ENCODE peak calls at places on chromosomes 2 and 18, in nine cellular contexts. J is stimulated activated CD4-positive, alpha-beta T cell treated with anti-CD3 and anti-CD28 coated beads, Interleukin-1b, Interleukin-23, amount 100 ng/mL, for 48 hours; B is nephron progenitor cell; D is pancreas; R is KBM-7; V is activated CD4-positive, alpha-beta T cell treated with anti-CD3 and anti-CD28 coated beads for 1 hour; L is stimulated activated CD8-positive, alpha-beta memory T cell treated with anti-CD3 and anti-CD28 coated beads, Interleukin-15, amount 100 ng/mL, for 1 hour; G is T-helper 2 cell treated with Interferon-gamma antibody and Interleukin-4, amounts not matched to agents 5 μg/mL and 100 μg/mL, for 36 hours; I is lung. S is an unnamed sample.

GRCh38 chr2:159192519-159192918 is 94.0 kb downstream of the WDSUB1 start:
- DNase-seq in J (no peak), B (no peak), D (no peak), R (no peak), V (no peak), L (no peak), G (no peak), I (no peak), S (no peak)

GRCh38 chr2:38030590-38031326 is 45.2 kb downstream of the CYP1B1 start:
- DNase-seq in J (no peak), B (no peak), D (no peak), R (no peak), V (no peak), L (no peak), G (no peak), I (no peak), S (peak)

GRCh38 chr2:189798312-189799029 is 14.2 kb downstream of the PMS1 start:
- DNase-seq in J (no peak), B (no peak), D (no peak), R (peak), V (no peak), L (no peak), G (no peak), I (no peak), S (peak)

GRCh38 chr2:240946654-240947053 is 40.5 kb downstream of the CROCC2 start:
- DNase-seq in J (no peak), B (no peak), D (no peak), R (no peak), V (no peak), L (no peak), G (no peak), I (no peak), S (no peak)

GRCh38 chr18:23725351-23725750 is 36.1 kb downstream of the LAMA3 start:
- DNase-seq in J (no peak), B (no peak), D (no peak), R (no peak), V (no peak), L (no peak), G (no peak), I (no peak), S (no peak)

GRCh38 chr2:98508690-98509054 is 64.0 kb downstream of the INPP4A start:
- DNase-seq in J (peak), B (no peak), D (no peak), R (peak), V (peak), L (peak), G (peak), I (peak), S (no peak)

GRCh38 chr18:76978616-76979015 is 154.0 kb downstream of the MBP start:
- DNase-seq in J (no peak), B (no peak), D (no peak), R (no peak), V (no peak), L (no peak), G (no peak), I (no peak), S (no peak)

GRCh38 chr18:70132999-70133398 is 72.5 kb downstream of the RTTN start:
- DNase-seq in J (no peak), B (no peak), D (no peak), R (no peak), V (no peak), L (no peak), G (no peak), I (no peak), S (peak)

GRCh38 chr18:56825312-56825711 is 174.2 kb downstream of the WDR7 start:
- DNase-seq in J (no peak), B (no peak), D (no peak), R (peak), V (no peak), L (no peak), G (no peak), I (no peak), S (no peak)

GRCh38 chr2:46800218-46800617 is 115.4 kb downstream of the MCFD2 start:
- DNase-seq in J (no peak), B (no peak), D (no peak), R (no peak), V (no peak), L (no peak), G (no peak), I (peak), S (no peak)

GRCh38 chr18:10298346-10298745 is 156.1 kb upstream of the APCDD1 start:
- DNase-seq in J (no peak), B (no peak), D (no peak), R (no peak), V (no peak), L (no peak), G (no peak), I (no peak), S (no peak)

GRCh38 chr18:32152705-32153448 is 37.0 kb upstream of the MEP1B start:
- DNase-seq in J (no peak), B (no peak), D (no peak), R (no peak), V (no peak), L (no peak), G (no peak), I (no peak), S (no peak)

GRCh38 chr2:186771850-186772463 is 77.0 kb downstream of the ZSWIM2 start:
- DNase-seq in J (no peak), B (no peak), D (no peak), R (no peak), V (no peak), L (no peak), G (no peak), I (no peak), S (peak)

GRCh38 chr2:8268172-8268783 is 413.6 kb upstream of the ID2 start:
- DNase-seq in J (no peak), B (no peak), D (no peak), R (no peak), V (no peak), L (no peak), G (no peak), I (no peak), S (no peak)

GRCh38 chr18:76145506-76145905 is 349.5 kb downstream of the ZNF516 start:
- DNase-seq in J (no peak), B (no peak), D (no peak), R (no peak), V (no peak), L (no peak), G (no peak), I (no peak), S (no peak)

GRCh38 chr2:12809526-12809925 is 92.8 kb downstream of the TRIB2 start:
- DNase-seq in J (no peak), B (no peak), D (no peak), R (no peak), V (no peak), L (no peak), G (no peak), I (no peak), S (no peak)

GRCh38 chr2:7703523-7704144 is 786.4 kb downstream of the RNF144A start:
- DNase-seq in J (no peak), B (no peak), D (no peak), R (no peak), V (no peak), L (no peak), G (no peak), I (no peak), S (no peak)

GRCh38 chr2:233690444-233690843 is 2.2 kb upstream of the UGT1A6 start:
- DNase-seq in J (no peak), B (no peak), D (no peak), R (no peak), V (no peak), L (no peak), G (no peak), I (no peak), S (no peak)

GRCh38 chr18:31555971-31556747 is 35.5 kb upstream of the TTR start:
- DNase-seq in J (peak), B (peak), D (peak), R (peak), V (no peak), L (peak), G (peak), I (no peak), S (peak)

GRCh38 chr18:48228301-48228715 is 180.9 kb downstream of the ZBTB7C start:
- DNase-seq in J (no peak), B (no peak), D (no peak), R (no peak), V (no peak), L (no peak), G (no peak), I (peak), S (no peak)

GRCh38 chr2:200741468-200742202 is 70.1 kb upstream of the BZW1 start:
- DNase-seq in J (no peak), B (no peak), D (no peak), R (no peak), V (no peak), L (no peak), G (no peak), I (no peak), S (no peak)

GRCh38 chr2:205717999-205718398 is 35.7 kb downstream of the NRP2 start:
- DNase-seq in J (no peak), B (no peak), D (no peak), R (no peak), V (no peak), L (no peak), G (no peak), I (no peak), S (no peak)

GRCh38 chr2:127239395-127239794 is 19.3 kb upstream of the CYP27C1 start:
- DNase-seq in J (no peak), B (no peak), D (no peak), R (no peak), V (no peak), L (no peak), G (no peak), I (no peak), S (no peak)

GRCh38 chr2:172039011-172039704 is 39.4 kb downstream of the METAP1D start:
- DNase-seq in J (no peak), B (no peak), D (no peak), R (no peak), V (no peak), L (no peak), G (no peak), I (no peak), S (no peak)